ENCODE peak calls at places on chromosomes 4 and X, in four cellular contexts. One of them, this sample, is unnamed.
A peak's percentile ranks its signal among the peaks of the same experiment; 100 is the strongest.

GRCh38 chr4:117621673-117622072 is 412.6 kb upstream of the NDST3 start:
- DNase-seq in nucleus accumbens: no peak
- DNase-seq in PC-9: no peak
- DNase-seq in cerebellar cortex: no peak
- DNase-seq in this sample: no peak

GRCh38 chr4:664713-665231 is 9.3 kb downstream of the ATP5ME start:
- DNase-seq in nucleus accumbens: no peak
- DNase-seq in PC-9: no peak
- DNase-seq in cerebellar cortex: no peak
- DNase-seq in this sample: no peak

GRCh38 chr4:140236649-140237160 is 82.7 kb upstream of the MAML3 start:
- DNase-seq in nucleus accumbens: no peak
- DNase-seq in PC-9: no peak
- DNase-seq in cerebellar cortex: no peak
- DNase-seq in this sample: no peak

GRCh38 chr4:163495900-163496299 is 1.4 kb downstream of the TMA16 start:
- DNase-seq in nucleus accumbens: no peak
- DNase-seq in PC-9: no peak
- DNase-seq in cerebellar cortex: peak; percentile 52
- DNase-seq in this sample: no peak

GRCh38 chr4:189771696-189772361 is 168.8 kb upstream of the FRG1 start:
- DNase-seq in nucleus accumbens: no peak
- DNase-seq in PC-9: no peak
- DNase-seq in cerebellar cortex: no peak
- DNase-seq in this sample: no peak

GRCh38 chr4:57424231-57424897 is 314.2 kb upstream of the IGFBP7 start:
- DNase-seq in nucleus accumbens: no peak
- DNase-seq in PC-9: peak; percentile 37
- DNase-seq in cerebellar cortex: no peak
- DNase-seq in this sample: no peak

GRCh38 chr4:128525939-128526630 is 238.5 kb upstream of the PGRMC2 start:
- DNase-seq in nucleus accumbens: no peak
- DNase-seq in PC-9: peak; percentile 24
- DNase-seq in cerebellar cortex: no peak
- DNase-seq in this sample: no peak

GRCh38 chr4:88007304-88008132 is at the start of gene PKD2:
- DNase-seq in nucleus accumbens: peak; percentile 78
- DNase-seq in PC-9: peak; percentile 72
- DNase-seq in cerebellar cortex: peak; percentile 72
- DNase-seq in this sample: peak; percentile 87

GRCh38 chr4:37825943-37826281 is 574 bp upstream of the PGM2 start:
- DNase-seq in nucleus accumbens: no peak
- DNase-seq in PC-9: peak; percentile 9
- DNase-seq in cerebellar cortex: no peak
- DNase-seq in this sample: no peak

GRCh38 chr4:65089666-65090065 is 580.6 kb downstream of the EPHA5 start:
- DNase-seq in nucleus accumbens: no peak
- DNase-seq in PC-9: no peak
- DNase-seq in cerebellar cortex: no peak
- DNase-seq in this sample: no peak

GRCh38 chr4:100962698-100963097 is 384.6 kb downstream of the PPP3CA start:
- DNase-seq in nucleus accumbens: no peak
- DNase-seq in PC-9: no peak
- DNase-seq in cerebellar cortex: no peak
- DNase-seq in this sample: no peak

GRCh38 chr4:100605144-100605543 is 87.3 kb upstream of the EMCN start:
- DNase-seq in nucleus accumbens: no peak
- DNase-seq in PC-9: no peak
- DNase-seq in cerebellar cortex: peak; percentile 96
- DNase-seq in this sample: no peak

GRCh38 chr4:76168688-76169087 is 20.5 kb upstream of the NUP54 start:
- DNase-seq in nucleus accumbens: no peak
- DNase-seq in PC-9: no peak
- DNase-seq in cerebellar cortex: no peak
- DNase-seq in this sample: no peak

GRCh38 chr4:81459233-81459632 is 12.5 kb downstream of the RASGEF1B start:
- DNase-seq in nucleus accumbens: no peak
- DNase-seq in PC-9: no peak
- DNase-seq in cerebellar cortex: no peak
- DNase-seq in this sample: no peak

GRCh38 chr4:7335363-7336066 is 99.2 kb downstream of the PSAPL1 start:
- DNase-seq in nucleus accumbens: peak; percentile 45
- DNase-seq in PC-9: peak; percentile 79
- DNase-seq in cerebellar cortex: peak; percentile 39
- DNase-seq in this sample: peak; percentile 60

GRCh38 chrX:64190136-64190740 is 15.3 kb downstream of the AMER1 start:
- DNase-seq in nucleus accumbens: no peak
- DNase-seq in PC-9: no peak
- DNase-seq in cerebellar cortex: no peak
- DNase-seq in this sample: no peak

GRCh38 chrX:21255207-21255606 is 119.0 kb upstream of the CNKSR2 start:
- DNase-seq in nucleus accumbens: no peak
- DNase-seq in PC-9: no peak
- DNase-seq in cerebellar cortex: peak; percentile 29
- DNase-seq in this sample: no peak

This sample was measured in putamen.